ENCODE peak calls at places on chromosomes 2 and 18, in five cellular contexts. I, Z, R, D and K are unnamed samples.

GRCh38 chr2:74531666-74532065 is 1.9 kb downstream of the HTRA2 start:
- DNase-seq in Z (no peak), D (no peak), I (no peak), R (no peak), K (no peak)

GRCh38 chr2:239548491-239548890 is 147.7 kb upstream of the HDAC4 start:
- DNase-seq in D (no peak), R (no peak), I (no peak), Z (no peak), K (no peak)

GRCh38 chr2:240184656-240185055 is 44.2 kb upstream of the OTOS start:
- DNase-seq in I (no peak), Z (no peak), D (no peak), R (no peak), K (no peak)

GRCh38 chr18:50870138-50870845 is 8.6 kb upstream of the ME2 start:
- DNase-seq in Z (peak; percentile 80), D (no peak), I (no peak), R (no peak), K (no peak)

GRCh38 chr2:234422242-234422641 is 74.6 kb downstream of the ARL4C start:
- DNase-seq in I (no peak), Z (peak; percentile 91), D (no peak), R (no peak), K (no peak)

GRCh38 chr2:16614314-16614860 is 51.2 kb downstream of the CYRIA start:
- DNase-seq in D (no peak), I (no peak), R (no peak), Z (no peak), K (no peak)

GRCh38 chr2:173326806-173327205 is 27.9 kb upstream of the CDCA7 start:
- DNase-seq in Z (peak; percentile 80), R (no peak), I (no peak), D (no peak), K (no peak)

GRCh38 chr2:85872536-85873161 is 16.1 kb downstream of the ST3GAL5 start:
- DNase-seq in R (no peak), Z (no peak), I (no peak), D (no peak), K (no peak)

GRCh38 chr2:112915300-112916144 is 4.6 kb downstream of the IL37 start:
- DNase-seq in Z (no peak), D (no peak), R (no peak), I (no peak), K (no peak)

GRCh38 chr18:69969491-69969890 is 21.8 kb upstream of the CD226 start:
- DNase-seq in Z (no peak), R (no peak), I (no peak), D (no peak), K (no peak)

GRCh38 chr2:38148501-38148900 is 72.5 kb upstream of the CYP1B1 start:
- DNase-seq in D (no peak), Z (no peak), R (no peak), I (no peak), K (no peak)

GRCh38 chr18:55385770-55386169 is 202.2 kb downstream of the TCF4 start:
- DNase-seq in I (no peak), D (no peak), Z (no peak), R (no peak), K (no peak)

GRCh38 chr2:169131587-169132512 is 62.5 kb downstream of the DHRS9 start:
- DNase-seq in I (no peak), D (no peak), Z (peak; percentile 19), R (no peak), K (no peak)

GRCh38 chr2:100852999-100853908 is 33.3 kb downstream of the NPAS2 start:
- DNase-seq in D (no peak), R (no peak), Z (no peak), I (no peak), K (no peak)

GRCh38 chr2:202491514-202491913 is 115.4 kb downstream of the BMPR2 start:
- DNase-seq in R (no peak), D (no peak), I (no peak), Z (no peak), K (no peak)

GRCh38 chr2:161104054-161104553 is 56.1 kb upstream of the TANK start:
- DNase-seq in Z (no peak), I (peak; percentile 75), R (no peak), D (no peak), K (no peak)

GRCh38 chr18:26185267-26185666 is 41.0 kb upstream of the TAF4B start:
- DNase-seq in I (no peak), D (no peak), Z (no peak), R (no peak), K (no peak)

DNA sequence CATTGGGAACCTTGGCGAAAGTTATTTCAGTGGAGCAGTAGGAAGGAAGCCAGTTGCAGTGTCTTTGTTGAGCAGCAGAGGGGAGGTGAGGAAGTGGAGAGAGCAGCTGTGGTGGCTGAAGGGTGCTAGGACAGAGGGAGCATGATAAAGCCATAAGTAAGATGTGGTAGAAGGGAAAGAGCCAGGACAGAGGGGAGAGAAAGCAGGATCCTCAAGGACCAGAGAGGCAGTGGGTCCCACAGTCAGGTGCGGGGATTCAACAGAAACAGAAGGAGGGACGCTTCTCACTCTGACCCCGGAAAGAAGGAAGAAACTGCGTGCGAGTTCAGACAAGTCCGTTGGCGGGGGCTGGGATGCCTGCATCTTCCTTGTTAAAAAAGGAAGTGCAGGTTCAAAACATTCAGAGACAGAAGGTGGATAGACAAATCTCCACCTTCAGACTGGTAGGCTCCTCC is at the start of gene CXCR2:
- DNase-seq in D (no peak), Z (no peak), I (no peak), R (no peak), K (no peak)
- TF ChIP-seq CTCF in D (no peak), Z (no peak), I (no peak), R (no peak), K (no peak)

GRCh38 chr2:109200616-109201464 is 71.8 kb downstream of the SH3RF3 start:
- DNase-seq in I (no peak), R (no peak), D (no peak), Z (no peak), K (no peak)

GRCh38 chr2:109202486-109202885 is 73.5 kb downstream of the SH3RF3 start:
- DNase-seq in I (no peak), Z (no peak), R (no peak), D (no peak), K (no peak)

GRCh38 chr2:109199790-109200189 is 70.8 kb downstream of the SH3RF3 start:
- DNase-seq in Z (no peak), D (no peak), R (no peak), I (no peak), K (no peak)

GRCh38 chr2:109203246-109204011 is 74.4 kb downstream of the SH3RF3 start:
- DNase-seq in I (no peak), D (no peak), R (no peak), Z (no peak), K (no peak)

DNA sequence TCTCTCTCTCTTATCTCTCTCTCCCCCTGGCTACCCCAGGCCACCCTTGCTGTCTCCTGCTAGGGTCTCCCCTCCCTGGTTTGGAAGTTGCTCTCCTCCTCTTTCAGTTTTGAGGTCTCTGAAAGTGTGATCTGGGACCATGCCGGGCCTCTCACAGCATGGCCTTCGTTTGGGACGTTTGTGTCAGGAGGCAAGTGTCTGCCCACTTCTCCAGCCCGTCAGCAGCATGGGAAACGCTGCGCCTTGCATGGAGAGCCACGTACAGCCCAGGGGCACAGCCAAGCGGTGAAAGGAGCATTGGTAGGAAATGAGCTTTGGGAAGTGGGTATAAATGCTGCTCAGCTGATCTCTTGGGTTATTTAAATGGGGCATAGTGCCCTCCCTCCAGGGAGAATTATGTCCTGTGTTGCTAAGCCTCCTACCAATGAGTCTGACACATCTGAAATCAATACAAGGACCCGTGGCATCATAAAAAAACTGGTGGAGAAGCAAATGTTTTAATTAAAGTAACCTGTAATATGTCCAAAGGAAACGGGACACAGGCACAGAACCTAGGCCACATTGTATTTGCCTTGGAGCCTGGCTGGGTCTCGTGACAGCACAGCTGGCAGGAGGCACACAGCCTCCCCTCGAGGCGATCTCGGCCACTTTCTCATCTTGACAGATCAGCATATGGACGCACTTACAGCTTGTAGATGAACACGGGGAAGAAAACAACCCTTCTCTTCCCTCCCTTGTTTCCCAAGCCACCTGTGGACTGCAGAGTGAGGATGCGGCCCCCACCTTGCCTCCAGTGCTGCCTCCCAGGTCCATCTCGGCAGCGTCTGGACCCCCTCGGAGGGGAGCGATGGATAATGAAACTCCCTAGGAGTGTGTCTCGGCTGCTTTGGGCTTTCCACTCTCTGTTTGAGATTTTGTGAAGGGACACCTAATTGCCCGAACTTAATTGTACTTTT is 72.7 kb downstream of the SH3RF3 start:
- DNase-seq in Z (no peak), R (no peak), D (no peak), I (no peak), K (no peak)
- TF ChIP-seq CTCF in Z (no peak), R (no peak), D (no peak), I (no peak), K (no peak)

DNA sequence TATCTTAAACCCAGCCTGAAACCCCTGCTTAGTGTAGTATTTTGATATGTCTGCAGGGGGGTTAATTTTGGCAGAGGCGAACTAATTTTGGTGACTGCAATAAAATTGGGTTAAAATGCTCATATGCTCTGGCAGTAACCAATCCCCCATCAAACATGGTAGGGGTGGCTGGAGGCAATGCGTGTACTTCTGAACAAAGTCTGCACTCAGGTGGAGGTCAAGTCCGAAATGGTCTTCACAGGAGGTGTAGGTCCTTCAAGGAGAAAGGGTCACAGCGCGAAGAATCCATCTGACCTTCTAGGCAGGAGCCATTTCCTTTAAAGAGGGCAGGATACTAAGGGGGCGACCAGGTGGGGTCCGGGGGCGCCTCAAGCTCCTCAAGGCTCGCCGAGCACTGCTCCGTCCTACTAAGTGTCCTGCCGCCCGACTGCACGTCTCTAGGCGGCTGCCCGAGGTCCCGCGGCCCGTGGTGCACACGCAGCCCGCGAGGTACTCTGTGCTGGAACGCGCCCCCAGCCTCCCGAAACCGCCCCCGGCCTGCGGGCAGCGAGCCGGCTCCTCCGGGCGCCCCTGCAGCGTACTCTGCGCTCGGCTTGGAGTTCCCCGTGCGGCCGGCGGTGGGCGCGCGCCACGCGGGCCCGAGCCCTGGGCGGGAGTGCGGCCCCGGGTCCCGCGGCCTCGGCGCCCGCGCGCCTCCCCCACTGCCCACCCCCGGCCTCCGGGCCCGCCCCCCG is 1.7 kb upstream of the LDLRAD4 start:
- DNase-seq in R (peak; percentile 41), Z (no peak), I (no peak), D (peak; percentile 68), K (peak; percentile 40)
- TF ChIP-seq CTCF in R (peak; percentile 40), Z (no peak), I (no peak), D (peak; percentile 11), K (no peak)

GRCh38 chr2:218568190-218569037 is at the start of the genes CNOT9 and USP37:
- DNase-seq in R (peak; percentile 100), I (peak; percentile 99), Z (peak; percentile 98), D (peak; percentile 100), K (peak; percentile 100)
- TF ChIP-seq CTCF in R (peak; percentile 12), I (no peak), Z (no peak), D (no peak), K (no peak)

GRCh38 chr2:209425082-209426071 is 1.5 kb downstream of the MAP2 start:
- DNase-seq in Z (peak; percentile 43), R (peak; percentile 9), D (peak; percentile 22), I (no peak), K (no peak)
- TF ChIP-seq CTCF in Z (peak; percentile 76), R (peak; percentile 70), D (peak; percentile 19), I (peak; percentile 46), K (no peak)

DNA sequence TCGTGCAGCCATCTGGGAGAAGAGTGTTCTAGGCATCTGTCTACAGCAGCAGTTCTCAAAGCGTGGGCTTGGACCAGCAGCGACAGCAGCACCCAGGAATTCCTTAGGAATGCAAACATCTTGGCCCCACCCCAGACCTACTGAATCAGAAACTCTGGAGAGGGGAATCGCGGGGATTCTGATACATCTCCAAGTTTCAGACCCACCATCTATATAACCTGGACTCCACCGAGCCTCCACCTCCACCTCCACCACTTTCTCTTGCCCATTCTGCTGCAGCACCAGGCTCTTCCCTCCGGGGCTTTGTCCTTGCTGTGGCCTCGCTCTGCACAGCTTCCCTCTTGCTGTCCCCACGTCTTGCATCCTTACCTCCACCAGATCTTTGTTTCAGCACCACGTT is 256.4 kb downstream of the BCL2 start:
- DNase-seq in D (no peak), I (no peak), R (no peak), Z (no peak), K (no peak)
- TF ChIP-seq CTCF in D (no peak), I (no peak), R (no peak), Z (no peak), K (no peak)